ENCODE peak calls at places on chromosomes 4 and X, in four cellular contexts. One of them, this sample, is unnamed.

GRCh38 chr4:142160509-142160908 is 524.1 kb downstream of the IL15 start:
- DNase-seq in mucosa of descending colon: no peak
- DNase-seq in small intestine: no peak
- DNase-seq in transverse colon: no peak
- DNase-seq in this sample: no peak

GRCh38 chrX:133892337-133892736 is 93.1 kb downstream of the GPC3 start:
- DNase-seq in mucosa of descending colon: no peak
- DNase-seq in small intestine: no peak
- DNase-seq in transverse colon: no peak
- DNase-seq in this sample: no peak

GRCh38 chr4:41028392-41029076 is 185.8 kb downstream of the APBB2 start:
- DNase-seq in mucosa of descending colon: no peak
- DNase-seq in small intestine: no peak
- DNase-seq in transverse colon: no peak
- DNase-seq in this sample: no peak

GRCh38 chrX:19334945-19335626 is 8.6 kb upstream of the PDHA1 start:
- DNase-seq in mucosa of descending colon: no peak
- DNase-seq in small intestine: peak; percentile 31
- DNase-seq in transverse colon: no peak
- DNase-seq in this sample: no peak

GRCh38 chr4:52713456-52713937 is 37.7 kb downstream of the ERVMER34-1 start:
- DNase-seq in mucosa of descending colon: no peak
- DNase-seq in small intestine: no peak
- DNase-seq in transverse colon: no peak
- DNase-seq in this sample: peak; percentile 17

GRCh38 chrX:48703642-48704481 is 7.3 kb downstream of the SUV39H1 start:
- DNase-seq in mucosa of descending colon: no peak
- DNase-seq in small intestine: peak; percentile 57
- DNase-seq in transverse colon: no peak
- DNase-seq in this sample: no peak

GRCh38 chrX:26925088-26925487 is 538.1 kb downstream of the PPP4R3C start:
- DNase-seq in mucosa of descending colon: no peak
- DNase-seq in small intestine: no peak
- DNase-seq in transverse colon: no peak
- DNase-seq in this sample: no peak

GRCh38 chr4:20194079-20195013 is 57.4 kb upstream of the SLIT2 start:
- DNase-seq in mucosa of descending colon: no peak
- DNase-seq in small intestine: no peak
- DNase-seq in transverse colon: no peak
- DNase-seq in this sample: no peak

GRCh38 chrX:123740006-123740405 is 7.2 kb upstream of the THOC2 start:
- DNase-seq in mucosa of descending colon: no peak
- DNase-seq in small intestine: no peak
- DNase-seq in transverse colon: no peak
- DNase-seq in this sample: no peak

GRCh38 chr4:20095805-20096541 is 155.7 kb upstream of the SLIT2 start:
- DNase-seq in mucosa of descending colon: no peak
- DNase-seq in small intestine: no peak
- DNase-seq in transverse colon: no peak
- DNase-seq in this sample: no peak

GRCh38 chr4:36351082-36351666 is 69.8 kb downstream of the DTHD1 start:
- DNase-seq in mucosa of descending colon: no peak
- DNase-seq in small intestine: peak; percentile 67
- DNase-seq in transverse colon: peak; percentile 72
- DNase-seq in this sample: peak; percentile 29

GRCh38 chr4:53005808-53006207 is 143.7 kb downstream of the RASL11B start:
- DNase-seq in mucosa of descending colon: no peak
- DNase-seq in small intestine: no peak
- DNase-seq in transverse colon: no peak
- DNase-seq in this sample: no peak

GRCh38 chrX:120453985-120454384 is 15.1 kb downstream of the LAMP2 start:
- DNase-seq in mucosa of descending colon: no peak
- DNase-seq in small intestine: no peak
- DNase-seq in transverse colon: no peak
- DNase-seq in this sample: no peak

GRCh38 chr4:122508083-122508482 is 51.6 kb upstream of the IL2 start:
- DNase-seq in mucosa of descending colon: no peak
- DNase-seq in small intestine: no peak
- DNase-seq in transverse colon: no peak
- DNase-seq in this sample: no peak

GRCh38 chrX:69140837-69141236 is 24.4 kb downstream of the PJA1 start:
- DNase-seq in mucosa of descending colon: no peak
- DNase-seq in small intestine: no peak
- DNase-seq in transverse colon: no peak
- DNase-seq in this sample: no peak

GRCh38 chr4:76995776-76996175 is 46.2 kb downstream of the SEPTIN11 start:
- DNase-seq in mucosa of descending colon: no peak
- DNase-seq in small intestine: no peak
- DNase-seq in transverse colon: no peak
- DNase-seq in this sample: no peak

GRCh38 chrX:10022580-10023245 is 55.6 kb downstream of the CLDN34 start:
- DNase-seq in mucosa of descending colon: no peak
- DNase-seq in small intestine: no peak
- DNase-seq in transverse colon: peak; percentile 37
- DNase-seq in this sample: peak; percentile 46

GRCh38 chrX:133706890-133707289 is 278.5 kb downstream of the GPC3 start:
- DNase-seq in mucosa of descending colon: no peak
- DNase-seq in small intestine: no peak
- DNase-seq in transverse colon: no peak
- DNase-seq in this sample: no peak

GRCh38 chr4:153114771-153115321 is 89.4 kb upstream of the TRIM2 start:
- DNase-seq in mucosa of descending colon: no peak
- DNase-seq in small intestine: peak; percentile 46
- DNase-seq in transverse colon: no peak
- DNase-seq in this sample: no peak

GRCh38 chr4:42608551-42608950 is 48.4 kb downstream of the ATP8A1 start:
- DNase-seq in mucosa of descending colon: no peak
- DNase-seq in small intestine: no peak
- DNase-seq in transverse colon: no peak
- DNase-seq in this sample: no peak

GRCh38 chr4:53321151-53321987 is 44.5 kb downstream of the SCFD2 start:
- DNase-seq in mucosa of descending colon: no peak
- DNase-seq in small intestine: no peak
- DNase-seq in transverse colon: no peak
- DNase-seq in this sample: no peak

GRCh38 chrX:136694491-136695087 is 46.6 kb downstream of the CD40LG start:
- DNase-seq in mucosa of descending colon: no peak
- DNase-seq in small intestine: peak; percentile 25
- DNase-seq in transverse colon: no peak
- DNase-seq in this sample: no peak

GRCh38 chrX:118049713-118050112 is 66.9 kb downstream of the KLHL13 start:
- DNase-seq in mucosa of descending colon: no peak
- DNase-seq in small intestine: no peak
- DNase-seq in transverse colon: no peak
- DNase-seq in this sample: no peak

GRCh38 chrX:68462197-68462596 is 28.9 kb upstream of the OPHN1 start:
- DNase-seq in mucosa of descending colon: no peak
- DNase-seq in small intestine: peak; percentile 1
- DNase-seq in transverse colon: no peak
- DNase-seq in this sample: no peak

GRCh38 chrX:20742106-20742505 is 475.4 kb upstream of the RPS6KA3 start:
- DNase-seq in mucosa of descending colon: no peak
- DNase-seq in small intestine: no peak
- DNase-seq in transverse colon: no peak
- DNase-seq in this sample: no peak

GRCh38 chrX:133444952-133445831 is 29.9 kb upstream of the GPC4 start:
- DNase-seq in mucosa of descending colon: no peak
- DNase-seq in small intestine: peak; percentile 42
- DNase-seq in transverse colon: peak; percentile 16
- DNase-seq in this sample: no peak

GRCh38 chr4:97670703-97671269 is 472.5 kb downstream of the STPG2 start:
- DNase-seq in mucosa of descending colon: no peak
- DNase-seq in small intestine: no peak
- DNase-seq in transverse colon: no peak
- DNase-seq in this sample: no peak

GRCh38 chr4:7425171-7425570 is 9.6 kb downstream of the PSAPL1 start:
- DNase-seq in mucosa of descending colon: no peak
- DNase-seq in small intestine: no peak
- DNase-seq in transverse colon: peak; percentile 2
- DNase-seq in this sample: peak; percentile 3

GRCh38 chr4:44760142-44760898 is 34.0 kb upstream of the GNPDA2 start:
- DNase-seq in mucosa of descending colon: no peak
- DNase-seq in small intestine: peak; percentile 35
- DNase-seq in transverse colon: no peak
- DNase-seq in this sample: no peak

GRCh38 chrX:69025802-69026301 is 139.4 kb downstream of the PJA1 start:
- DNase-seq in mucosa of descending colon: no peak
- DNase-seq in small intestine: no peak
- DNase-seq in transverse colon: no peak
- DNase-seq in this sample: no peak

GRCh38 chrX:138026211-138026610 is 460.3 kb downstream of the ZIC3 start:
- DNase-seq in mucosa of descending colon: no peak
- DNase-seq in small intestine: no peak
- DNase-seq in transverse colon: no peak
- DNase-seq in this sample: no peak

GRCh38 chrX:131650637-131651410 is 107.0 kb downstream of the OR13H1 start:
- DNase-seq in mucosa of descending colon: no peak
- DNase-seq in small intestine: no peak
- DNase-seq in transverse colon: no peak
- DNase-seq in this sample: no peak

GRCh38 chrX:134377537-134377936 is 82.4 kb upstream of the HPRT1 start:
- DNase-seq in mucosa of descending colon: no peak
- DNase-seq in small intestine: peak; percentile 20
- DNase-seq in transverse colon: no peak
- DNase-seq in this sample: no peak

GRCh38 chr4:109436504-109436903 is 2.9 kb downstream of the SEC24B start:
- DNase-seq in mucosa of descending colon: no peak
- DNase-seq in small intestine: peak; percentile 20
- DNase-seq in transverse colon: no peak
- DNase-seq in this sample: no peak
- H3K36me3 ChIP-seq in mucosa of descending colon: no peaks in the 10 kb centered on the region
- H3K36me3 ChIP-seq in small intestine: no peaks in the 10 kb centered on the region
- H3K36me3 ChIP-seq in transverse colon: no peaks in the 10 kb centered on the region
- H3K36me3 ChIP-seq in this sample: no peaks in the 10 kb centered on the region

GRCh38 chrX:154360155-154360713 is 14.2 kb downstream of the FLNA start:
- DNase-seq in mucosa of descending colon: no peak
- DNase-seq in small intestine: no peak
- DNase-seq in transverse colon: no peak
- DNase-seq in this sample: no peak
- H3K36me3 ChIP-seq in mucosa of descending colon: no peaks in the 10 kb centered on the region
- H3K36me3 ChIP-seq in small intestine: peaks cover 10% of the 10 kb centered on the region
- H3K36me3 ChIP-seq in transverse colon: no peaks in the 10 kb centered on the region
- H3K36me3 ChIP-seq in this sample: peaks cover 95% of the 10 kb centered on the region

GRCh38 chr4:168917150-168917779 is 92.8 kb downstream of the CBR4 start:
- DNase-seq in mucosa of descending colon: no peak
- DNase-seq in small intestine: peak; percentile 46
- DNase-seq in transverse colon: no peak
- DNase-seq in this sample: no peak

GRCh38 chr4:168919706-168920324 is 90.2 kb downstream of the CBR4 start:
- DNase-seq in mucosa of descending colon: no peak
- DNase-seq in small intestine: no peak
- DNase-seq in transverse colon: no peak
- DNase-seq in this sample: no peak

GRCh38 chr4:168908859-168909390 is 101.1 kb downstream of the CBR4 start:
- DNase-seq in mucosa of descending colon: no peak
- DNase-seq in small intestine: peak; percentile 17
- DNase-seq in transverse colon: no peak
- DNase-seq in this sample: no peak

DNA sequence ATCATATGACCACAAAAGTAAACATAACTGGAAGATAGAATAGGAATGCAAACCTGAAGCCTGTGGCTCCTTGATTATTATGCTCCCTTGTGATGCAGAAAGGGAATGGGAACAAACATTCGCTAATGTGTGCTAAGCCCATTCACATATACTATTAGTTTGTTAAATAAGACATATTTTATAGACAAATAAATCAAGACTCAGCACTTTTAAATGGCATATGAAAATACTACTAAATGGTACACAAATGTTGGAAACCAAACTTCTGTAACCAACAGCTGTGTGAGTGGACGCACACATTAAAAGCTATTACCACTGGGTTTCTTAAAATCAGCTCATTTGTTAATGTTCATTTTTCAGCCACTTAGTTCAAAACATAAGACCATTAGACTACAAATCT is 96.0 kb downstream of the CBR4 start:
- DNase-seq in mucosa of descending colon: no peak
- DNase-seq in small intestine: no peak
- DNase-seq in transverse colon: no peak
- DNase-seq in this sample: no peak
- H3K36me3 ChIP-seq in mucosa of descending colon: no peaks in the 10 kb centered on the region
- H3K36me3 ChIP-seq in small intestine: peaks cover 7% of the 10 kb centered on the region
- H3K36me3 ChIP-seq in transverse colon: peaks cover 23% of the 10 kb centered on the region
- H3K36me3 ChIP-seq in this sample: peaks cover 60% of the 10 kb centered on the region

GRCh38 chr4:8690811-8691775 is 98.5 kb downstream of the CPZ start:
- DNase-seq in mucosa of descending colon: no peak
- DNase-seq in small intestine: no peak
- DNase-seq in transverse colon: no peak
- DNase-seq in this sample: no peak

GRCh38 chr4:8688908-8689445 is 96.4 kb downstream of the CPZ start:
- DNase-seq in mucosa of descending colon: no peak
- DNase-seq in small intestine: no peak
- DNase-seq in transverse colon: no peak
- DNase-seq in this sample: no peak

GRCh38 chr4:8688041-8688907 is 95.7 kb downstream of the CPZ start:
- DNase-seq in mucosa of descending colon: no peak
- DNase-seq in small intestine: peak; percentile 14
- DNase-seq in transverse colon: peak; percentile 13
- DNase-seq in this sample: no peak

GRCh38 chr4:8690216-8690786 is 97.7 kb downstream of the CPZ start:
- DNase-seq in mucosa of descending colon: no peak
- DNase-seq in small intestine: no peak
- DNase-seq in transverse colon: no peak
- DNase-seq in this sample: no peak

DNA sequence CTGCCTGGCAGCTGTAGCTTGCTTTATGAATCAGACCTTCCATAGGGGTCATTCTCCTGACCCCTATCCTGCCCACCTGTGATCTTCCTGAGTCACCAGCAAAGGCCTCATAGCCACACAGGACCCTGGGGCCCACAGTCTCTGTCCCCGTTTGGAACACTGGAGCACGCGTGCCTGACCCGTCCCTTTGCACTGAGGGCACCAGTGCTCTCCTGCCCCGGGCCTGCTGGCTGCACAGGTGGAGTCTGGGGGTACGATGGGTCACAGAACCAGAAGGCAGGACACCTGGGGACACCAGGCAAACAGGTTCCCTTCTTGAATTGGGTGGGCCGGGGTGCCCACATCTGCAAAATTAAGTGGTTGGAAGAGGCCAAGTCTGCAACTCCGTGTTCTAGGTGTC is 97.2 kb downstream of the CPZ start:
- DNase-seq in mucosa of descending colon: no peak
- DNase-seq in small intestine: no peak
- DNase-seq in transverse colon: no peak
- DNase-seq in this sample: no peak
- H3K36me3 ChIP-seq in mucosa of descending colon: no peaks in the 10 kb centered on the region
- H3K36me3 ChIP-seq in small intestine: no peaks in the 10 kb centered on the region
- H3K36me3 ChIP-seq in transverse colon: no peaks in the 10 kb centered on the region
- H3K36me3 ChIP-seq in this sample: no peaks in the 10 kb centered on the region

GRCh38 chrX:70482300-70482699 is 37.7 kb downstream of the DLG3 start:
- DNase-seq in mucosa of descending colon: no peak
- DNase-seq in small intestine: no peak
- DNase-seq in transverse colon: no peak
- DNase-seq in this sample: no peak
- H3K36me3 ChIP-seq in mucosa of descending colon: no peaks in the 10 kb centered on the region
- H3K36me3 ChIP-seq in small intestine: peaks cover 2% of the 10 kb centered on the region
- H3K36me3 ChIP-seq in transverse colon: no peaks in the 10 kb centered on the region
- H3K36me3 ChIP-seq in this sample: no peaks in the 10 kb centered on the region

This sample was measured in left ventricle myocardium inferior.